ENCODE peak calls at places on chromosomes 2 and 18, in four cellular contexts. S is pancreas; O is CD4-positive, CD25-positive, alpha-beta regulatory T cell; Z is aorta. G is an unnamed sample.

GRCh38 chr18:52422985-52423601 is 83.1 kb downstream of the DCC start:
- DNase-seq in S (no peak), O (no peak), Z (no peak), G (no peak)

GRCh38 chr2:96260404-96261260 is 5.2 kb downstream of the TMEM127 start:
- DNase-seq in O (peak), S (peak), Z (peak), G (peak)

GRCh38 chr2:240586919-240587800 is 626 bp downstream of the CAPN10 start:
- DNase-seq in Z (peak), O (peak), S (no peak), G (peak)

GRCh38 chr2:121142452-121142851 is 142.6 kb downstream of the TFCP2L1 start:
- DNase-seq in O (no peak), Z (no peak), S (no peak), G (no peak)

GRCh38 chr18:36215577-36215976 is 28.3 kb downstream of the MOCOS start:
- DNase-seq in S (no peak), O (no peak), Z (no peak), G (no peak)

GRCh38 chr2:238289574-238289973 is 1.2 kb upstream of the PER2 start:
- DNase-seq in S (no peak), O (peak), Z (peak), G (no peak)

GRCh38 chr2:46347649-46348280 is 50.6 kb downstream of the EPAS1 start:
- DNase-seq in O (no peak), Z (no peak), S (no peak), G (peak)

GRCh38 chr2:241217320-241218031 is 29.0 kb downstream of the ANO7 start:
- DNase-seq in O (peak), S (peak), Z (peak), G (no peak)

GRCh38 chr2:218671077-218671653 is 637 bp downstream of the RNF25 start:
- DNase-seq in O (no peak), S (no peak), Z (no peak), G (no peak)

GRCh38 chr2:222468338-222468737 is 44.0 kb downstream of the SGPP2 start:
- DNase-seq in Z (peak), S (no peak), O (no peak), G (no peak)

GRCh38 chr2:147511491-147511948 is 333.3 kb upstream of the ACVR2A start:
- DNase-seq in Z (peak), S (peak), O (no peak), G (no peak)
- H3K4me3 ChIP-seq in Z (no peak), S (no peak), O (no peak), G (no peak)

GRCh38 chr2:129459881-129460280 is 519.6 kb upstream of the RAB6C start:
- DNase-seq in S (no peak), Z (no peak), O (no peak), G (no peak)
- H3K4me3 ChIP-seq in S (no peak), Z (no peak), O (no peak), G (no peak)

GRCh38 chr2:27080603-27080938 is 2.2 kb downstream of the EMILIN1 start:
- DNase-seq in O (no peak), S (no peak), Z (no peak), G (no peak)
- H3K4me3 ChIP-seq in O (no peak), S (no peak), Z (peak), G (no peak)

GRCh38 chr2:11155326-11156059 is at the start of gene SLC66A3:
- DNase-seq in Z (no peak), O (peak), S (peak), G (peak)

GRCh38 chr2:11157296-11157695 is 2.0 kb downstream of the SLC66A3 start:
- DNase-seq in Z (no peak), S (no peak), O (no peak), G (no peak)

GRCh38 chr2:11157731-11158130 is 2.5 kb downstream of the SLC66A3 start:
- DNase-seq in Z (no peak), O (no peak), S (no peak), G (no peak)

GRCh38 chr2:11154460-11155325 is 574 bp upstream of the SLC66A3 start:
- DNase-seq in O (peak), Z (peak), S (peak), G (peak)

DNA sequence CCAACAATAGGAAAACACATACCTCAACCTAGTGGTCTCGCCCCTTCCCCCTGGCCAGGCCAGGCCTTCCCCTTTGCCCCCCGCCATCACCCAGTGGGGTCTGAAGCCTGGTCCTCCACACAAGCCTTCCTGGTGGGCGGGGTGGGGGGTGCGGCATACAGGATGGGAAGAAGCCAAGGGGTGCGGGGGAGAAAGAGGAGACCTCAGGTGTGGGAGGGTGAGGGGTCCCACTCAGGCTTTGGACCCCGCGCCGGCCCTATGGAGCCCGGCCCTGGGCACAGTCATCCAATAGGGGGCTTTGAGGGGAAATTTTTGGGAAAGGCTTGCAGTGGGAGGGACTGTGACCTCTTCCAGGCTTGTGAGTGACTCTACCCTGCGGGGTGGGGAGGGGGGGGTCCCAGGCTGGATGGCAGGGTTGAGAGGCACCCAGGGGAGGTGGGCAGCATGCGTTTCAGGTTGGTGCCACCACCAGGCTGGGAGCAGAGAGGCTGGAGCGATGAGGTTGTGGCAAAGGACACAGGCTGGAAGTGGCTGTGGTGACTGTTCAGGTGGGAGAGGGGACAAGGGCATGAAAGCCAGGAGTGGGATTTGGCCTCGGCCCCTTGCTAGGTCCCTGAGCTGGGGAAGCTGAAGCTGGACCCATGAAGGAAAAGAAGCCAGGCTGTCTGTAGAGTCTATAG is 1.3 kb downstream of the SLC66A3 start:
- DNase-seq in S (peak), Z (no peak), O (no peak), G (no peak)
- H3K4me3 ChIP-seq in S (no peak), Z (no peak), O (peak), G (no peak)

DNA sequence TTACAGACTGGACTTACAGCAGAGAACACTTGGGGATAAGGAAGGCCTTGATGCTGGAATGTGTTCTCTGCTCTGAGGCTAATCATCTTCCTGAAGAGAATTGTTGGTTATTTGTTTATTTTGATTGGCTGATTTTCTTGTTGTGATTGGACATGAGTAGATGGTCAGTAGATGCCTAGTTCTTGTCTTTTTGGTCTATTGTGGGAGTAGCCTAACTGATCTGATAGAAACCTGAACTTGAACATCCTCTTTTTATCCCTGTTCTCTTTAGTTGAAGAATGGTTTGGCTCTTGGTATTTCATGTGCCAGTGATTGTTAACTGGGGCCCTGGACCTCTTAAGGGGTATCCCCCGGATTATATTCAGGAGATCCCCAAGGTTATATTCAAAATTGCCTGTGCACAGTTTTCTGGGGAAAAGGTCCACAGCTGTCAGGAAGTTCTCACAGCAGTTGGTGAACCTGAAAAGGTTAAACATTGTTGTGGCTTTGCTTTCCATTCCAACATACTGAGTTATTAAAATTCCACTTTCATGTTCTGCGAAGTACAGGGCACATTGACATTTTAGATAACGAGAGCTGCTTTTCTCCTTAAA is 13.6 kb downstream of the TWSG1 start:
- DNase-seq in Z (no peak), O (no peak), S (no peak), G (peak)
- H3K4me3 ChIP-seq in Z (no peak), O (no peak), S (no peak), G (no peak)

GRCh38 chr18:78927156-78927555 is 52.5 kb upstream of the SALL3 start:
- DNase-seq in Z (no peak), S (no peak), O (no peak), G (no peak)
- H3K4me3 ChIP-seq in Z (no peak), S (no peak), O (no peak), G (no peak)

G was measured in Jurkat, Clone E6-1.